ENCODE peak calls at places on chromosomes 16 and 17, in seven cellular contexts. I is kidney epithelial cell, G is Peyer's patch, L is spleen, N is HCT116, J is astrocyte of the spinal cord, W is body of pancreas. Y is an unnamed sample.

GRCh38 chr17:76988796-76989195 is 120.6 kb downstream of the MGAT5B start:
- DNase-seq in I (no peak), G (no peak), L (peak), N (no peak), J (no peak), W (no peak), Y (no peak)

GRCh38 chr17:63996430-63997182 is 1.5 kb upstream of the PRR29 start:
- DNase-seq in I (no peak), G (no peak), L (peak), N (no peak), J (no peak), W (no peak), Y (no peak)

GRCh38 chr16:87178977-87179376 is 138.2 kb downstream of the C16orf95 start:
- DNase-seq in I (no peak), G (no peak), L (peak), N (no peak), J (peak), W (no peak), Y (no peak)

GRCh38 chr17:1058423-1059130 is 61.6 kb downstream of the TIMM22 start:
- DNase-seq in I (no peak), G (peak), L (peak), N (peak), J (peak), W (no peak), Y (no peak)

GRCh38 chr16:57756424-57757325 is 21.1 kb downstream of the KATNB1 start:
- DNase-seq in I (no peak), G (no peak), L (no peak), N (no peak), J (no peak), W (no peak), Y (no peak)

GRCh38 chr17:39462644-39463375 is 1.5 kb downstream of the CDK12 start:
- DNase-seq in I (no peak), G (peak), L (peak), N (no peak), J (no peak), W (peak), Y (no peak)

GRCh38 chr17:71180801-71181385 is 939.9 kb upstream of the SOX9 start:
- DNase-seq in I (peak), G (peak), L (no peak), N (no peak), J (peak), W (peak), Y (peak)

GRCh38 chr16:15434425-15435215 is at the start of gene BMERB1:
- DNase-seq in I (no peak), G (peak), L (peak), N (peak), J (peak), W (peak), Y (no peak)

GRCh38 chr16:69906838-69907301 is 44.3 kb upstream of the CLEC18A start:
- DNase-seq in I (no peak), G (no peak), L (no peak), N (no peak), J (peak), W (no peak), Y (no peak)

GRCh38 chr16:50884066-50884860 is 142.4 kb downstream of the CYLD start:
- DNase-seq in I (no peak), G (no peak), L (no peak), N (no peak), J (no peak), W (no peak), Y (no peak)

GRCh38 chr16:71526111-71526998 is at the start of gene CHST4:
- DNase-seq in I (peak), G (no peak), L (no peak), N (no peak), J (peak), W (peak), Y (no peak)

GRCh38 chr16:56779956-56780355 is 50.0 kb downstream of the NUP93 start:
- DNase-seq in I (no peak), G (no peak), L (no peak), N (no peak), J (no peak), W (no peak), Y (no peak)

GRCh38 chr16:81136331-81137011 is 40.3 kb upstream of the GCSH start:
- DNase-seq in I (no peak), G (no peak), L (no peak), N (no peak), J (no peak), W (no peak), Y (no peak)

GRCh38 chr17:49910094-49910857 is 58.7 kb upstream of the DLX4 start:
- DNase-seq in I (no peak), G (no peak), L (no peak), N (no peak), J (no peak), W (peak), Y (no peak)

GRCh38 chr17:65495255-65496060 is 66.0 kb downstream of the AXIN2 start:
- DNase-seq in I (no peak), G (peak), L (no peak), N (peak), J (peak), W (no peak), Y (no peak)

GRCh38 chr17:38620551-38621277 is 15.0 kb upstream of the SRCIN1 start:
- DNase-seq in I (no peak), G (no peak), L (peak), N (no peak), J (no peak), W (no peak), Y (no peak)

GRCh38 chr17:35930211-35931065 is at the start of gene RDM1:
- DNase-seq in I (peak), G (peak), L (peak), N (peak), J (peak), W (peak), Y (no peak)

GRCh38 chr16:47574091-47575054 is 113.2 kb downstream of the PHKB start:
- DNase-seq in I (peak), G (no peak), L (no peak), N (no peak), J (peak), W (no peak), Y (peak)

GRCh38 chr17:81173761-81174160 is 7.7 kb upstream of the AATK start:
- DNase-seq in I (no peak), G (no peak), L (no peak), N (no peak), J (no peak), W (no peak), Y (no peak)

GRCh38 chr16:87550510-87550961 is 51.8 kb upstream of the JPH3 start:
- DNase-seq in I (no peak), G (peak), L (peak), N (no peak), J (no peak), W (peak), Y (no peak)

GRCh38 chr16:87279094-87279658 is 38.0 kb downstream of the C16orf95 start:
- DNase-seq in I (no peak), G (no peak), L (no peak), N (no peak), J (no peak), W (no peak), Y (no peak)

GRCh38 chr16:23132921-23133532 is 16.2 kb downstream of the USP31 start:
- DNase-seq in I (no peak), G (no peak), L (no peak), N (no peak), J (peak), W (no peak), Y (no peak)

GRCh38 chr17:60832206-60832605 is 154.6 kb downstream of the BCAS3 start:
- DNase-seq in I (no peak), G (no peak), L (no peak), N (no peak), J (peak), W (no peak), Y (no peak)

GRCh38 chr17:17347234-17347955 is 44.2 kb downstream of the NT5M start:
- DNase-seq in I (no peak), G (peak), L (peak), N (no peak), J (no peak), W (no peak), Y (no peak)

GRCh38 chr16:77555101-77555500 is 120.3 kb upstream of the ADAMTS18 start:
- DNase-seq in I (no peak), G (no peak), L (no peak), N (no peak), J (no peak), W (no peak), Y (no peak)

GRCh38 chr17:8964801-8965393 is 610 bp downstream of the PIK3R5 start:
- DNase-seq in I (no peak), G (no peak), L (peak), N (no peak), J (no peak), W (no peak), Y (no peak)

GRCh38 chr17:12522336-12522735 is 143.4 kb upstream of the MYOCD start:
- DNase-seq in I (no peak), G (no peak), L (no peak), N (no peak), J (no peak), W (no peak), Y (no peak)

GRCh38 chr17:32970281-32970680 is 21.4 kb upstream of the SPACA3 start:
- DNase-seq in I (no peak), G (no peak), L (no peak), N (no peak), J (no peak), W (peak), Y (no peak)

GRCh38 chr17:43211480-43212402 is at the start of gene TMEM106A:
- DNase-seq in I (peak), G (peak), L (peak), N (peak), J (peak), W (peak), Y (peak)

GRCh38 chr17:44354582-44355309 is 8.9 kb downstream of the FAM171A2 start:
- DNase-seq in I (no peak), G (peak), L (peak), N (no peak), J (no peak), W (peak), Y (no peak)

GRCh38 chr16:80231888-80232287 is 308.9 kb upstream of the DYNLRB2 start:
- DNase-seq in I (peak), G (no peak), L (no peak), N (no peak), J (peak), W (no peak), Y (peak)

GRCh38 chr17:51461578-51462004 is 201.2 kb downstream of the UTP18 start:
- DNase-seq in I (no peak), G (peak), L (no peak), N (peak), J (peak), W (peak), Y (no peak)

GRCh38 chr17:1231456-1231855 is 38.8 kb upstream of the BHLHA9 start:
- DNase-seq in I (no peak), G (peak), L (no peak), N (no peak), J (no peak), W (no peak), Y (no peak)

GRCh38 chr17:27458524-27458908 is 2.3 kb downstream of the KSR1 start:
- DNase-seq in I (no peak), G (no peak), L (no peak), N (no peak), J (peak), W (no peak), Y (no peak)
- H3K4me3 ChIP-seq in I (no peak), G (no peak), L (no peak), N (no peak), J (peak), W (no peak), Y (no peak)

DNA sequence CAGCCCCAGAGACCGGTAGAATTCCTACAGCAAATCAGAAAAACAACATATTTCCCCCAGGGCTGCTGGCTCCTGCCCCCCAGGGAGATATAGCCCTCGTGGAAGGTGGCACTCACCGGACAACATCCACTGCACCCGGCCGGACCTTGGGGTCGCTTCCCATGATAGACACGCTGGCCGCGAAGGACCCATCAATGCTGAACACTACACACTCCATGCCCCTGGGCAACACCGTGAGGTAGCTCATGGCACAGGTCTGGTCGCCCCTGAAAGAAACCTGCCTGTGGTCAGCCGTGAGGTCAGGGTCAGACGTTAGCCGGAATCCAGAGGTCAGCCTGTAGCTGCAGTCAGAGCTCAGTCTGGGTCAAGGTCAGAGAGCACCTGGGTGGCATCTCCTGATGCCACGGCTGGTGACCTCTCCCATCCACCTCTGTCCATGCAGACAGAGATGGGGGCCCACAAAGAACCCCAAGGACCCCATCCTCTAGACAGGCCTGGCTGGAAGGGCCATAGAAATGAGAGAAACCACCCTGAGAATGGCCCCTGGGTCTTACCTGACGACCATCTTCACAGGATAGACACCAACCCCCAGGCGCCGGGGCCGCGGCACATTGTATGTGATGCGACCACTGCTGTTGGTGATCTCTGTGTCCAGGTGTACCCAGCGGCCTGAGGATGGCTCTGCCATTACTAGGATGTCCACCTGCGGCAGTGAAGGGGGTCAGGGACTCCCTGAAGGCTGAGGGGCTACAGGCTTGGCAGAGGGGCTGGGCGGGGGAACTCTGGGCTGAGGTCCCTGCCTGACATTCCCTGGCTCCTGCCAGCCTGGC is 19.6 kb downstream of the PIMREG start:
- DNase-seq in I (no peak), G (peak), L (peak), N (no peak), J (no peak), W (no peak), Y (no peak)
- TF ChIP-seq CTCF in I (no peak), G (no peak), L (no peak), N (no peak), J (no peak), W (no peak), Y (no peak)

DNA sequence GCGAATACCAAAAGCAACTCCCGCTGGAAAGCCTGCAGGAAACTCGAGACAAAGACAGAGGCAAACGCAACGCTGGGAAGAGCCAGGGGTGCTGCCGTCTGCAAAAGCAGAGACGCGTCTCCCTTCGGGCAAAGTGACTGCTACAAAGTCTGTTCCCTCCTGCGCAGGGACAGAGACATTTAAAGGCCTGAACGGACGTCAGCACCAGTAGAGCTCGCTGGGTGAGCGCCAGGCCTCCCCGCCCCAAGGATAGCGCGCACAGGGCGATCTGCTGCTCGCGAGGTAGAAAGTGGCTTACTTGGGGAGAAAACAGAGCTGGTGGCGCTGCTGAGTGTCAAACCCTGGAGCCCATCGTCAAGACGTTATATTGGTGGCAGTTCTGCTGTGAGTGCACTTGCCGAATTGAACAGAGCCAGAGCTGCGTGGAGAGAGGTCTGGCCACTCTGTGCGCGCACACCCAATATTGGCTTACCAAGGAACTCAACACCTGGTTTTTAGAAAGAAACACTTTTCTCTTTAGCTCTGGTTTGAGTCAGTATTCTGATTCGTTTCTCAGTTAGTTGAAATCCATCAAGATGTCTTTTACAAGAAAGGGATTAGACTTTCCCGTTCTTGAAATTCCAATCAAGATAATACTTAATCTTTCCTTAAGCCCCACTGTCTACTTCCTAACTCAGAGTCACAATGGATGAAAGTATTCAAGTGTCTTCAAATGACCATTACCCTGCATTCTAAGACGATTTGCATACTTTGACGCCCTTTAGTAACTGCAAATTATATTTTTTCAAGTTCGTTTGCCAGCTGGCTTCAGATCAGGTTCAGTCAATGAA is 190.1 kb downstream of the USP22 start:
- DNase-seq in I (no peak), G (no peak), L (peak), N (no peak), J (peak), W (no peak), Y (no peak)
- H3K4me3 ChIP-seq in I (no peak), G (no peak), L (no peak), N (no peak), J (peak), W (no peak), Y (no peak)

DNA sequence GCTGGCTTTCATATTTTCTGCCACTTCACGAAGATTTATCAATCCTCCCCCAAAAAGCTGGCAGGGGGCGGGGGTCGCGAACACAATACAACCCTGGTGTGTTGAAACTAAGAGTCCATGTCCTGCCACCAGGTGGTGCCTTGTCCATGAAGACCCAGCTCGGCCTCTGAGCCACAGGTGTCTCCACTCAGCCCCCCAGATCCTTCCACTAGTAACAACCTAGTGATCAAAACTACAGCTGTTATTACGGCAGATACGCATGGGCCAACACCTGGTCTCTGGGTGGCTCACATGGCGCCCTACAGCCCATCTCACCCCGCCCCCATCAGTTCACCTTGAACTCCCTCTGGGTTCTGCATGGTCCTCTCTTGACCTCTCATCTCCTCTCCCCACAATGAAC is 27.7 kb downstream of the USP7 start:
- DNase-seq in I (no peak), G (no peak), L (no peak), N (no peak), J (no peak), W (no peak), Y (no peak)
- TF ChIP-seq CTCF in I (no peak), G (no peak), L (no peak), N (no peak), J (peak), W (no peak), Y (peak)

DNA sequence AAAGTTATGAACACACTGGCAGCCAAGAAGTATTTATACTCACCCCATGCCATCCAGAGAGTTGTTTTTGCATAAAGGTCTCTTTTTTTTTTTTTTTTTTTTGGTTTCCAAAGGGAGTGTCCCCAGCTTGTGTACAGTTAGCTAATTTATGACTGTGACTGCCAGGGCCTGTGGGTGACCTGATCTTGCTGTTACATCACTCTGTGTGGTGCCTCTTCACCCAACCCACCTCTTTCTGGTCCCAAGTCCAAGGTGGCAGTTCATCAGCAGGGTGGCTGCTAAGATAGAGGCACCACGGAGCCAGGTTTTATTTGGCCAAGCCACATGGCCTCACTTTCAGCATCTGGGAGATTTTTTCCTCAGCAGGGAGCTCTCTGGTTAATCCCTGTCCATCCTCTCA is at the start of gene NOS2:
- DNase-seq in I (no peak), G (peak), L (peak), N (no peak), J (no peak), W (no peak), Y (no peak)
- H3K4me3 ChIP-seq in I (no peak), G (no peak), L (no peak), N (no peak), J (no peak), W (no peak), Y (no peak)